ENCODE peak calls at places on chromosomes 13 and 19, in ten cellular contexts. X is ovary; U is breast epithelium; Z is trophoblast cell; V is pancreas; D is left ventricle myocardium inferior; F is BE2C; T is mesendoderm; L is SK-N-SH; A is naive thymus-derived CD4-positive, alpha-beta T cell. R is an unnamed sample. For H3K4me1 and H3K36me3, the result is how much of the 10 kb centered on the place peaks cover.

GRCh38 chr19:35986664-35987570 is 8.1 kb upstream of the SDHAF1 start:
- DNase-seq in Z (peak), D (peak), U (no peak), V (no peak), X (no peak), L (peak), A (no peak), T (peak), F (peak), R (no peak)

GRCh38 chr19:55559684-55560083 is 14.3 kb upstream of the SBK3 start:
- DNase-seq in A (no peak), V (no peak), L (no peak), U (no peak), Z (no peak), D (no peak), X (no peak), T (no peak), F (no peak), R (no peak)

GRCh38 chr13:48160879-48161278 is 66.0 kb upstream of the MED4 start:
- DNase-seq in F (no peak), A (no peak), L (no peak), D (peak), U (no peak), X (no peak), T (no peak), V (no peak), Z (peak), R (no peak)

GRCh38 chr19:10113964-10114650 is 2.6 kb downstream of the P2RY11 start:
- DNase-seq in X (peak), V (no peak), L (peak), F (peak), T (peak), Z (no peak), U (no peak), A (no peak), D (no peak), R (no peak)

GRCh38 chr13:29499766-29500165 is 95.7 kb downstream of the SLC7A1 start:
- DNase-seq in A (no peak), T (no peak), U (no peak), Z (no peak), X (no peak), V (no peak), D (no peak), F (peak), L (peak), R (no peak)

GRCh38 chr13:20870829-20871228 is 31.7 kb downstream of the XPO4 start:
- DNase-seq in X (no peak), D (no peak), F (no peak), A (no peak), L (no peak), T (no peak), U (no peak), V (no peak), Z (no peak), R (no peak)

GRCh38 chr19:42850981-42851717 is 28.4 kb downstream of the PSG1 start:
- DNase-seq in D (peak), T (no peak), L (no peak), U (peak), X (no peak), A (no peak), Z (peak), V (peak), F (no peak), R (peak)

GRCh38 chr13:50993908-50994307 is 84.3 kb downstream of the RNASEH2B start:
- DNase-seq in T (no peak), L (no peak), Z (no peak), U (no peak), X (peak), A (no peak), D (no peak), V (no peak), F (no peak), R (no peak)

GRCh38 chr19:45469835-45470146 is 2.0 kb downstream of the FOSB start:
- DNase-seq in D (no peak), L (peak), F (peak), V (no peak), X (no peak), T (no peak), U (no peak), Z (no peak), A (no peak), R (no peak)

GRCh38 chr19:2775556-2776430 is 7.3 kb downstream of the SGTA start:
- DNase-seq in D (peak), X (no peak), T (no peak), Z (peak), U (peak), A (peak), L (no peak), F (no peak), V (no peak), R (no peak)

GRCh38 chr13:44918323-44919102 is 70.8 kb downstream of the NUFIP1 start:
- DNase-seq in F (peak), Z (peak), L (peak), X (peak), D (peak), A (no peak), V (peak), U (peak), T (peak), R (peak)

GRCh38 chr19:31118292-31118925 is 230.8 kb downstream of the TSHZ3 start:
- DNase-seq in Z (no peak), T (peak), X (no peak), A (no peak), U (no peak), L (no peak), F (no peak), D (peak), V (no peak), R (no peak)

GRCh38 chr13:89899302-89900103 is 1448.0 kb upstream of the MIR17HG start:
- DNase-seq in D (no peak), F (no peak), L (no peak), V (no peak), A (no peak), U (no peak), T (no peak), X (no peak), Z (no peak), R (no peak)

GRCh38 chr19:6393982-6394412 is 1.0 kb upstream of the GTF2F1 start:
- DNase-seq in D (no peak), X (no peak), T (no peak), F (no peak), Z (no peak), L (no peak), U (no peak), A (no peak), V (no peak), R (no peak)

GRCh38 chr13:91154553-91154952 is 192.9 kb upstream of the MIR17HG start:
- DNase-seq in X (no peak), F (no peak), Z (peak), D (no peak), U (no peak), V (no peak), L (no peak), T (peak), A (no peak), R (peak)

GRCh38 chr19:32809254-32809653 is 60.3 kb downstream of the SLC7A9 start:
- DNase-seq in F (no peak), V (no peak), A (no peak), T (no peak), L (no peak), D (no peak), X (no peak), U (no peak), Z (no peak), R (no peak)

GRCh38 chr13:67277581-67277980 is 47.4 kb upstream of the PCDH9 start:
- DNase-seq in A (no peak), F (no peak), T (no peak), U (no peak), L (no peak), V (no peak), X (no peak), D (no peak), Z (no peak), R (no peak)

GRCh38 chr13:30108216-30108912 is 199.0 kb downstream of the KATNAL1 start:
- DNase-seq in L (no peak), V (no peak), T (no peak), F (no peak), A (no peak), Z (peak), U (no peak), X (no peak), D (no peak), R (no peak)

GRCh38 chr13:51422484-51422883 is 30.4 kb downstream of the INTS6 start:
- DNase-seq in U (no peak), D (no peak), T (no peak), V (no peak), Z (no peak), L (no peak), X (no peak), F (no peak), A (no peak), R (no peak)

GRCh38 chr13:46552302-46552680 is 679 bp upstream of the LRCH1 start:
- DNase-seq in F (no peak), A (no peak), X (peak), V (peak), Z (no peak), T (no peak), U (no peak), D (no peak), L (no peak), R (no peak)

GRCh38 chr13:33052446-33052845 is 36.2 kb downstream of the KL start:
- DNase-seq in T (no peak), F (no peak), D (no peak), X (no peak), L (no peak), A (no peak), V (no peak), U (no peak), Z (no peak), R (no peak)

GRCh38 chr13:104949840-104950805 is 1585.3 kb downstream of the EFNB2 start:
- DNase-seq in V (no peak), L (no peak), D (no peak), U (no peak), T (no peak), F (no peak), A (no peak), X (no peak), Z (no peak), R (no peak)

GRCh38 chr13:36154567-36155231 is 23.5 kb upstream of the DCLK1 start:
- DNase-seq in T (peak), F (no peak), L (peak), V (no peak), X (no peak), A (no peak), U (no peak), Z (no peak), D (peak), R (no peak)

GRCh38 chr19:49362926-49363264 is 679 bp upstream of the TEAD2 start:
- DNase-seq in D (peak), X (peak), A (peak), V (peak), Z (peak), U (peak), F (no peak), L (peak), T (no peak), R (no peak)
- H3K4me3 ChIP-seq in D (peak), X (peak), A (peak), V (peak), Z (no peak), U (peak), F (peak), L (peak), T (peak), R (peak)

GRCh38 chr13:28327761-28328607 is 166.9 kb downstream of the FLT1 start:
- DNase-seq in X (no peak), F (peak), T (peak), V (no peak), L (no peak), Z (no peak), A (no peak), D (no peak), U (no peak), R (no peak)

GRCh38 chr13:28324181-28324789 is 170.6 kb downstream of the FLT1 start:
- DNase-seq in T (peak), Z (no peak), F (peak), L (peak), X (no peak), A (peak), U (no peak), V (peak), D (peak), R (peak)

GRCh38 chr13:28322256-28322895 is 172.6 kb downstream of the FLT1 start:
- DNase-seq in X (no peak), D (no peak), F (no peak), V (no peak), U (no peak), T (no peak), Z (peak), A (no peak), L (peak), R (no peak)

GRCh38 chr13:28326081-28326480 is 168.8 kb downstream of the FLT1 start:
- DNase-seq in A (no peak), Z (no peak), T (no peak), F (no peak), X (no peak), D (no peak), L (no peak), V (no peak), U (no peak), R (no peak)

DNA sequence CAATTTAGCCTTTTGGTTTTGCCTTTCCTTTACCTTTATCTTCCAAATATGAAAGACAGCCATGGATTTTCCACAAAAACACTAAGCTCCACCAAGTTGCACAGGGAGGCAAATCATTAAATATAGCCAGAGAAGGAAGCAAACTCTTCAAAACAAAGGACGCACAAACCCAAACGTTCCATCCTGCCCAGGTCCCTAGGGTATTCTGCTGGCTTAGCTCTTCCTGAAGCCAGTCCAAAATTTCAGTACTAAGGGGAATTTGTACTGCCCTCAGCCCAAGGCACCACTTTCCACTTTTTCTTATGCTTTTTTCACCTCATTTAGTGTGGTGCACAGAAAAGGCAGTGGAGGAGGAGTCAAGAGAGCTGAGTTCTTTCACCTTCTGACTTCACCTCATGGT is 169.9 kb downstream of the FLT1 start:
- DNase-seq in D (no peak), L (no peak), U (no peak), A (no peak), T (no peak), F (no peak), Z (no peak), X (no peak), V (no peak), R (no peak)
- H3K4me1 ChIP-seq in D (half or more), L (under half), U (under half), A (under half), T (under half), F (under half), Z (under half), X (under half), V (under half), R (under half)

DNA sequence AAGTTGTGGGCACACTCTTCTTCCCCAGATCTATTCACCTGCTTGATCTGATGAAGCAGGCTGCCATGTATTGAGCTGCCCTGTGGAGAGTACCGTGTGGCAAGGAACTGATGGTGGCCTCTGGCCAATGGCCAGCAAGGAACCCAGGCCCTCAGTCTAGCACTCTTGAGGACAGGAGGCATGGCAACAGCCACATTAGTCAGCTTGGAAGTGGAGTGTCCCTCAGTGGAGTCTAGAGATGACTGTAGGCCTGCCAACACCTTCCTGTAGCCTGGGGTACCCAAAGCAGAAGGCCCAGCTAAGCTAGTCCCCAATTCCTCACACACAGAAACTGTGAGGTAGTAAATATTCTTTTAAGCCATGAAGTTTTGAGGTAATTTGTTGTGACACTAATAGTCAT is 412.5 kb downstream of the DACH1 start:
- DNase-seq in X (no peak), V (no peak), L (no peak), A (no peak), D (no peak), F (no peak), T (no peak), Z (no peak), U (no peak), R (no peak)
- H3K36me3 ChIP-seq in X (under half), V (under half), L (under half), A (under half), D (under half), F (under half), T (under half), Z (under half), U (under half), R (under half)

GRCh38 chr13:99323488-99323887 is 16.3 kb upstream of the GPR183 start:
- DNase-seq in A (no peak), Z (no peak), V (no peak), L (no peak), T (no peak), F (no peak), X (no peak), D (no peak), U (no peak), R (no peak)

GRCh38 chr13:99321709-99322108 is 14.5 kb upstream of the GPR183 start:
- DNase-seq in T (no peak), A (no peak), V (no peak), U (no peak), Z (no peak), X (no peak), F (no peak), D (no peak), L (no peak), R (no peak)

GRCh38 chr13:99326012-99326411 is 18.8 kb upstream of the GPR183 start:
- DNase-seq in A (no peak), T (no peak), F (no peak), Z (no peak), D (no peak), U (no peak), L (no peak), X (no peak), V (no peak), R (no peak)

GRCh38 chr13:99320693-99321481 is 13.7 kb upstream of the GPR183 start:
- DNase-seq in A (peak), L (no peak), Z (no peak), U (no peak), V (no peak), T (no peak), D (no peak), F (no peak), X (no peak), R (no peak)

DNA sequence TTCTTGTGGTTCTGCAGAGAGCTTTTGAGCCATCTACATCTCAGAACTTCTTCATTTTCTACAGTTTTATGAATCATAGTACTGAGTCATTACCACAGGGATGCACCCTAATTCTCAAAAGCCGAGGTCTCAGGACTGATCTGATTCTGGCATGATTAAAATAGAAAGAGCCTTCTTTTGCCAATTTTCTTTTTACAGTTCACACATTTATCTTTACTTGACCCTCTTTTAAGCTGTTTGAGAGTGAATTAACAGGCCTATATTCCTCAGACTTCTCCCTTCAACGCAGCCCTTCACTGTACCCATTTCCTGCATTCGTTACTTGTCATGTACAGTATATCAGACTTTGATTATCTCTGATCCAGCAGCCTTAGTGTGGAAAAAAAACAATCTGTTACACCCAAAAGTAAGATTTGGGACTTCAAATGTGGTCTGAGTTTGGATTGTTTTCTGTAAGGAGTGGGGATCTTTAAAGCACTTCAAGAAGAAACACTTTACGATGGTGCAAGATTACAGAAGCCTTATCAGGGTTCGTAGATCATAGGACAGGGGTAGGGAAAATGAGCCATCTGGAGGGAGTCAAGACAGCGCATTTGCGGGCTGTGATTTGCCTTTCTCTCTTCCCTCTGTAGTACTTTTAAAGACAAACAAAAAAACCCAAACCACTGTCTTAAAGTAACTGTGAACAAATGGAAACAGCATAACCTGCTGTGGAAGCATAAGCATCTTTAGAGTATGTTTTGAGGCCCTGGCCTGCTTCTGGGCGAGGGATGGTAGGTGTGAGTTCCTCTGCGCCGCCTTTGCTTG is 15.3 kb upstream of the GPR183 start:
- DNase-seq in F (no peak), L (no peak), X (no peak), Z (no peak), T (peak), A (peak), U (no peak), D (no peak), V (no peak), R (no peak)
- H3K4me3 ChIP-seq in F (no peak), L (peak), X (no peak), Z (no peak), T (no peak), A (peak), U (no peak), D (no peak), V (no peak), R (no peak)